ENCODE peak calls at places on chromosome 9, in five cellular contexts. H is upper lobe of right lung, G is pancreas, J is BJ, U is hepatocyte. T is an unnamed sample.
A peak's percentile ranks its signal among the peaks of the same experiment; 100 is the strongest.

GRCh38 chr9:95494416-95495371 is 22.1 kb downstream of the PTCH1 start:
- DNase-seq in U (peak; percentile 42), H (no peak), J (no peak), G (peak; percentile 54), T (no peak)

GRCh38 chr9:94729199-94729598 is 2.7 kb downstream of the AOPEP start:
- DNase-seq in G (no peak), H (no peak), J (no peak), U (no peak), T (no peak)

GRCh38 chr9:79768199-79768598 is 196.4 kb downstream of the TLE4 start:
- DNase-seq in J (no peak), G (no peak), H (no peak), U (no peak), T (no peak)

GRCh38 chr9:121299125-121299466 is 31.1 kb downstream of the GSN start:
- DNase-seq in J (no peak), H (no peak), U (peak; percentile 43), G (no peak), T (no peak)

GRCh38 chr9:6268830-6269397 is 53.3 kb downstream of the IL33 start:
- DNase-seq in H (no peak), J (no peak), G (no peak), U (peak; percentile 11), T (no peak)

GRCh38 chr9:87340391-87340790 is 157.3 kb upstream of the DAPK1 start:
- DNase-seq in U (no peak), H (no peak), G (no peak), J (no peak), T (no peak)

GRCh38 chr9:73114958-73115357 is 36.7 kb upstream of the ANXA1 start:
- DNase-seq in H (no peak), J (no peak), U (no peak), G (no peak), T (no peak)

GRCh38 chr9:132935021-132935420 is 9.4 kb downstream of the TSC1 start:
- DNase-seq in J (no peak), U (no peak), H (no peak), G (no peak), T (no peak)

GRCh38 chr9:101165131-101165530 is 136.6 kb downstream of the PLPPR1 start:
- DNase-seq in G (no peak), J (no peak), U (no peak), H (no peak), T (no peak)

GRCh38 chr9:127662617-127663016 is 44.2 kb upstream of the CFAP157 start:
- DNase-seq in U (no peak), G (no peak), J (no peak), H (no peak), T (no peak)

GRCh38 chr9:91395553-91396470 is 27.8 kb downstream of the NFIL3 start:
- DNase-seq in J (peak; percentile 62), U (no peak), H (no peak), G (no peak), T (peak; percentile 86)

GRCh38 chr9:116152941-116153764 is 438 bp upstream of the PAPPA start:
- DNase-seq in U (no peak), H (no peak), G (no peak), J (no peak), T (peak; percentile 94)

GRCh38 chr9:136292591-136293448 is 11.1 kb downstream of the CCDC187 start:
- DNase-seq in J (no peak), U (no peak), G (no peak), H (no peak), T (no peak)

GRCh38 chr9:18573157-18573556 is 99.2 kb downstream of the ADAMTSL1 start:
- DNase-seq in G (no peak), U (no peak), J (no peak), H (no peak), T (no peak)

GRCh38 chr9:132026932-132027585 is 52.6 kb downstream of the MED27 start:
- DNase-seq in H (no peak), J (peak; percentile 52), U (no peak), G (no peak), T (peak; percentile 30)

GRCh38 chr9:100437860-100438805 is 11.2 kb downstream of the MSANTD3 start:
- DNase-seq in U (peak; percentile 79), H (no peak), G (peak; percentile 73), J (no peak), T (peak; percentile 86)

GRCh38 chr9:136860933-136861873 is 4.9 kb downstream of the EDF1 start:
- DNase-seq in G (peak; percentile 20), H (no peak), U (peak; percentile 4), J (no peak), T (no peak)

GRCh38 chr9:100602302-100602930 is 24.5 kb downstream of the CAVIN4 start:
- DNase-seq in J (no peak), H (no peak), G (peak; percentile 46), U (peak; percentile 74), T (peak; percentile 70)

GRCh38 chr9:136847065-136847826 is 2.0 kb upstream of the PHPT1 start:
- DNase-seq in U (peak; percentile 86), G (no peak), J (no peak), H (peak; percentile 87), T (peak; percentile 63)

GRCh38 chr9:16964228-16964627 is 93.8 kb upstream of the BNC2 start:
- DNase-seq in G (no peak), U (no peak), J (peak; percentile 98), H (no peak), T (peak; percentile 57)

GRCh38 chr9:80507611-80508010 is 935.8 kb downstream of the TLE4 start:
- DNase-seq in G (no peak), U (no peak), H (no peak), J (no peak), T (no peak)

GRCh38 chr9:97906236-97906831 is 16.0 kb downstream of the TRMO start:
- DNase-seq in U (no peak), J (no peak), G (no peak), H (peak; percentile 67), T (no peak)

GRCh38 chr9:134948149-134948548 is 30.4 kb upstream of the FCN1 start:
- DNase-seq in U (no peak), G (no peak), H (no peak), J (no peak), T (no peak)

GRCh38 chr9:137435980-137436760 is 5.0 kb downstream of the ENTPD8 start:
- DNase-seq in U (peak; percentile 85), G (peak; percentile 96), J (peak; percentile 21), H (peak; percentile 90), T (peak; percentile 87)

GRCh38 chr9:112887377-112887776 is 3.3 kb downstream of the SLC46A2 start:
- DNase-seq in J (no peak), G (no peak), U (no peak), H (no peak), T (no peak)

GRCh38 chr9:118829334-118829733 is 539.9 kb downstream of the BRINP1 start:
- DNase-seq in G (no peak), U (peak; percentile 18), H (no peak), J (no peak), T (no peak)
- TF ChIP-seq CTCF in G (no peak), U (peak; percentile 53), H (peak; percentile 45), J (peak; percentile 29), T (no peak)

DNA sequence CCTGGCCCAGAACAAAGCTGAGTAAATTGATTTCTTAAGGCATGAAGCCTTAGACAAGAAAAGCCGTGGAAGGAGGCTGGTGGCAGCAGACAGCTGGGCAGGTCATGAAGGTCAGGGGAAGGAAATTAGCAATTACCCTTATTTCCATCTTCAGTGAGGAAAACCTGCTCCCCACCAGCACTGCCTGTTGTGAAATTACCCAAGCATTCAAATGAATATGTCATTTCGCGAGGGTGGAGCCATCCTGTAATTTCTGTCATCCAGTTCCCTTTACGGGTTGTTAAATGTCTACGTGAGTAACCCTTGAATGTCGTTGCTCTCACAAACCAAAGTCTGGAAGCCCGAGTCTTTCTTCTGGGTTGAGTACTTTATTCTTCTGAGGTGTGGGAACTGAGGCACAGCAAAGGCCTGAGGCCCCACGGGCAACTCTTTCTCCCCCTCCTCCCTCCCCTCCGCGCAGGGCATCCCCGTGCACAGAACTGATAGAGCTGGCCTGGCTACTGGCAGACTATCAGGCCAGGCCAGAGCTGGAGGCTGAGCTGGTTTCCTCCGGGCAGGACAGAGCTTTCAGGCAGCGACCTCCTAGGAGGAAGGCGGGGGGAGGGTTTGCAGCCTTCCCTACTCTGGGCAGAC is 22.0 kb upstream of the AK3 start:
- DNase-seq in G (no peak), J (no peak), U (peak; percentile 24), H (no peak), T (peak; percentile 48)
- H3K4me3 ChIP-seq in G (peak overlapping the region; percentile 8), J (no peak overlapping the region), U (no peak overlapping the region), H (peak overlapping the region; percentile 36), T (no peak overlapping the region)

GRCh38 chr9:35522189-35522588 is 32.3 kb downstream of the RUSC2 start:
- DNase-seq in J (no peak), U (no peak), H (no peak), G (no peak), T (no peak)
- TF ChIP-seq CTCF in J (peak; percentile 34), U (no peak), H (peak; percentile 9), G (no peak), T (peak; percentile 18)

GRCh38 chr9:27413507-27414214 is 110.4 kb upstream of the IFNK start:
- DNase-seq in U (no peak), J (no peak), G (no peak), H (no peak), T (peak; percentile 4)
- H3K4me3 ChIP-seq in U (no peak overlapping the region), J (no peak overlapping the region), G (no peak overlapping the region), H (peak overlapping the region; percentile 28), T (peak overlapping the region; percentile 34)

DNA sequence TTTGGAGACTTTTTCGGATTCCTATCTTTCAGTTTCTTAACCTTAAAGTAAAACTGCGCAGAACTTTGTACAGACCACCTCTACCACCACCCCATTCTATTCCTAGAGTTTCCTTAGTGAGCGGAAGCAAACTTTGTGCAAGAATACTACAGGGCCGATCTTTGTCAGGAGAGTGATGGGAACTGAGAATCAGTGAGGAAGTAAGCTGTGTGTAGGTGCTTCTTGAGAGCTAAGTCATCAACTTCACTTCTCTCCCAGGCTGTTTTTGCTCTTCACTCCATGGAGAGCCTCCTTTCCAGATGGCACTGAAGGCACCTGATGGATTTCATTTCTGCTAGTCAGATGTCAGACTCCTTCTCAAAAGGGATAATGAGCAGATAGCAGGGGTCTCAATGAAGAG is 127.3 kb downstream of the SPATA31D1 start:
- DNase-seq in G (no peak), J (no peak), U (no peak), H (no peak), T (no peak)
- TF ChIP-seq CTCF in G (no peak), J (no peak), U (no peak), H (no peak), T (no peak)

DNA sequence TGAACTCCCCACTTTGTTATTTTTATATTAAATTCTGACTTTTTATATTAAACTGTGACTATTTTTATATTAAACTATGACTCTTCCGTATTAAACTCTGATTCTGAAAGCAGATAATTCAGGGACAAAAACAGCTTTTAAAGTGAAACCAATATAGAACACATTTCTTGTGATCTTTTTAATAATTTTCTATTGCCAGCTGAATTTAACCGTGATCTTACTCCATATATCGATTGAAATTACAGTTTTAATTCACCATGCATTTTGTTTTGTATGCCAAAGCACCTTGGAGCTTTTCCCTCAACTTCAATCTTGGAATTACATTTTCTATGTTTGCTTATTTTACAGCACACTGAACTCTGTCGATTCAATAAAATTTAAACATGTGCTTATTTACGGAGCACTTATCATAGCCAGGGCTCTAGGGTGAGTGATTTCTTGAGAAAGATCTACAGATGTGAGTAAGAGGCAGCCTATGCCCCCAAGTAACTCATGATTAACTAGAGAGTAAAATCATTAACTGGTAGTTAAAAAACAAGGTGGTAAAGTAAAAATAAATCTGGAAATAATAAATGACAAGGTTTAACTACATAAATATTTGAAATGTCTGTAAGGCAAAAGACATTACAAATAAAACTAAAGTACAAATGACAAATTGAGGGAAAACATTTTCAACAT is 72.9 kb upstream of the ALDH1B1 start:
- DNase-seq in J (no peak), H (no peak), G (no peak), U (no peak), T (no peak)
- H3K4me3 ChIP-seq in J (no peak overlapping the region), H (peak overlapping the region; percentile 31), G (no peak overlapping the region), U (no peak overlapping the region), T (no peak overlapping the region)

T was measured in fibroblast of pulmonary artery.